ENCODE peak calls at places on chromosomes 16 and 17, in nine cellular contexts. One of them, this sample, is unnamed.

GRCh38 chr17:9886141-9886930 is 18.7 kb downstream of the RCVRN start:
- DNase-seq in T-helper 17 cell: no peak
- DNase-seq in NCI-H82: no peak
- DNase-seq in activated T-helper 1 cell treated with Interleukin-2 at 50 U/mL for 16 hours: no peak
- DNase-seq in HT-29: no peak
- DNase-seq in left kidney: no peak
- DNase-seq in brain pericyte: no peak
- DNase-seq in uterus: no peak
- DNase-seq in effector CD4-positive, alpha-beta T cell: no peak
- DNase-seq in this sample: no peak

GRCh38 chr16:85347213-85347591 is 234.9 kb upstream of the CIBAR2 start:
- DNase-seq in T-helper 17 cell: no peak
- DNase-seq in uterus: no peak
- DNase-seq in NCI-H82: peak; percentile 35
- DNase-seq in HT-29: peak; percentile 57
- DNase-seq in activated T-helper 1 cell treated with Interleukin-2 at 50 U/mL for 16 hours: no peak
- DNase-seq in brain pericyte: no peak
- DNase-seq in left kidney: peak; percentile 48
- DNase-seq in effector CD4-positive, alpha-beta T cell: no peak
- DNase-seq in this sample: peak; percentile 77

GRCh38 chr17:29108806-29109476 is 66.0 kb downstream of the PIPOX start:
- DNase-seq in HT-29: no peak
- DNase-seq in brain pericyte: no peak
- DNase-seq in T-helper 17 cell: no peak
- DNase-seq in NCI-H82: no peak
- DNase-seq in activated T-helper 1 cell treated with Interleukin-2 at 50 U/mL for 16 hours: no peak
- DNase-seq in effector CD4-positive, alpha-beta T cell: no peak
- DNase-seq in uterus: no peak
- DNase-seq in left kidney: no peak
- DNase-seq in this sample: no peak

GRCh38 chr17:80214878-80215210 is 5.3 kb downstream of the SGSH start:
- DNase-seq in uterus: no peak
- DNase-seq in brain pericyte: no peak
- DNase-seq in NCI-H82: no peak
- DNase-seq in effector CD4-positive, alpha-beta T cell: no peak
- DNase-seq in HT-29: no peak
- DNase-seq in left kidney: no peak
- DNase-seq in activated T-helper 1 cell treated with Interleukin-2 at 50 U/mL for 16 hours: no peak
- DNase-seq in T-helper 17 cell: no peak
- DNase-seq in this sample: no peak

GRCh38 chr17:27577884-27578717 is 52.9 kb upstream of the LGALS9 start:
- DNase-seq in uterus: peak; percentile 44
- DNase-seq in left kidney: no peak
- DNase-seq in effector CD4-positive, alpha-beta T cell: no peak
- DNase-seq in activated T-helper 1 cell treated with Interleukin-2 at 50 U/mL for 16 hours: no peak
- DNase-seq in NCI-H82: peak; percentile 77
- DNase-seq in HT-29: no peak
- DNase-seq in T-helper 17 cell: no peak
- DNase-seq in brain pericyte: no peak
- DNase-seq in this sample: no peak

GRCh38 chr16:86479419-86479818 is 30.9 kb upstream of the FOXF1 start:
- DNase-seq in activated T-helper 1 cell treated with Interleukin-2 at 50 U/mL for 16 hours: no peak
- DNase-seq in effector CD4-positive, alpha-beta T cell: no peak
- DNase-seq in NCI-H82: no peak
- DNase-seq in brain pericyte: no peak
- DNase-seq in left kidney: no peak
- DNase-seq in HT-29: no peak
- DNase-seq in uterus: no peak
- DNase-seq in T-helper 17 cell: no peak
- DNase-seq in this sample: no peak

GRCh38 chr16:86002178-86002577 is 103.2 kb downstream of the IRF8 start:
- DNase-seq in activated T-helper 1 cell treated with Interleukin-2 at 50 U/mL for 16 hours: no peak
- DNase-seq in uterus: no peak
- DNase-seq in NCI-H82: no peak
- DNase-seq in HT-29: no peak
- DNase-seq in T-helper 17 cell: no peak
- DNase-seq in left kidney: no peak
- DNase-seq in brain pericyte: no peak
- DNase-seq in effector CD4-positive, alpha-beta T cell: no peak
- DNase-seq in this sample: no peak

GRCh38 chr17:3038941-3039340 is 24.5 kb downstream of the OR1D5 start:
- DNase-seq in brain pericyte: no peak
- DNase-seq in NCI-H82: no peak
- DNase-seq in activated T-helper 1 cell treated with Interleukin-2 at 50 U/mL for 16 hours: no peak
- DNase-seq in left kidney: peak; percentile 77
- DNase-seq in HT-29: no peak
- DNase-seq in T-helper 17 cell: no peak
- DNase-seq in uterus: no peak
- DNase-seq in effector CD4-positive, alpha-beta T cell: no peak
- DNase-seq in this sample: no peak

GRCh38 chr16:50368410-50369132 is at the start of gene BRD7:
- DNase-seq in activated T-helper 1 cell treated with Interleukin-2 at 50 U/mL for 16 hours: peak; percentile 68
- DNase-seq in left kidney: peak; percentile 90
- DNase-seq in effector CD4-positive, alpha-beta T cell: peak; percentile 54
- DNase-seq in T-helper 17 cell: peak; percentile 75
- DNase-seq in brain pericyte: no peak
- DNase-seq in NCI-H82: peak; percentile 73
- DNase-seq in HT-29: peak; percentile 51
- DNase-seq in uterus: peak; percentile 80
- DNase-seq in this sample: peak; percentile 51

GRCh38 chr17:42843358-42843934 is 934 bp upstream of the AOC2 start:
- DNase-seq in HT-29: peak; percentile 80
- DNase-seq in NCI-H82: peak; percentile 71
- DNase-seq in left kidney: peak; percentile 82
- DNase-seq in effector CD4-positive, alpha-beta T cell: no peak
- DNase-seq in uterus: no peak
- DNase-seq in brain pericyte: no peak
- DNase-seq in activated T-helper 1 cell treated with Interleukin-2 at 50 U/mL for 16 hours: no peak
- DNase-seq in T-helper 17 cell: no peak
- DNase-seq in this sample: peak; percentile 46

GRCh38 chr17:40371261-40371929 is 6.9 kb upstream of the GJD3 start:
- DNase-seq in brain pericyte: no peak
- DNase-seq in effector CD4-positive, alpha-beta T cell: no peak
- DNase-seq in activated T-helper 1 cell treated with Interleukin-2 at 50 U/mL for 16 hours: no peak
- DNase-seq in T-helper 17 cell: no peak
- DNase-seq in uterus: no peak
- DNase-seq in NCI-H82: peak; percentile 69
- DNase-seq in HT-29: no peak
- DNase-seq in left kidney: no peak
- DNase-seq in this sample: no peak

GRCh38 chr17:8681175-8681949 is 50.8 kb upstream of the MYH10 start:
- DNase-seq in brain pericyte: peak; percentile 63
- DNase-seq in activated T-helper 1 cell treated with Interleukin-2 at 50 U/mL for 16 hours: no peak
- DNase-seq in uterus: peak; percentile 73
- DNase-seq in HT-29: no peak
- DNase-seq in left kidney: peak; percentile 63
- DNase-seq in effector CD4-positive, alpha-beta T cell: no peak
- DNase-seq in T-helper 17 cell: no peak
- DNase-seq in NCI-H82: no peak
- DNase-seq in this sample: no peak

GRCh38 chr16:1752853-1753252 is 18.5 kb downstream of the NME3 start:
- DNase-seq in T-helper 17 cell: no peak
- DNase-seq in left kidney: no peak
- DNase-seq in uterus: no peak
- DNase-seq in NCI-H82: no peak
- DNase-seq in HT-29: no peak
- DNase-seq in activated T-helper 1 cell treated with Interleukin-2 at 50 U/mL for 16 hours: no peak
- DNase-seq in effector CD4-positive, alpha-beta T cell: no peak
- DNase-seq in brain pericyte: no peak
- DNase-seq in this sample: no peak

GRCh38 chr16:73171901-73172619 is 124.1 kb upstream of the ZFHX3 start:
- DNase-seq in left kidney: peak; percentile 23
- DNase-seq in brain pericyte: no peak
- DNase-seq in NCI-H82: no peak
- DNase-seq in uterus: peak; percentile 28
- DNase-seq in activated T-helper 1 cell treated with Interleukin-2 at 50 U/mL for 16 hours: no peak
- DNase-seq in HT-29: no peak
- DNase-seq in effector CD4-positive, alpha-beta T cell: no peak
- DNase-seq in T-helper 17 cell: no peak
- DNase-seq in this sample: no peak

GRCh38 chr17:41792835-41793748 is 6.6 kb upstream of the JUP start:
- DNase-seq in activated T-helper 1 cell treated with Interleukin-2 at 50 U/mL for 16 hours: no peak
- DNase-seq in T-helper 17 cell: no peak
- DNase-seq in NCI-H82: no peak
- DNase-seq in brain pericyte: peak; percentile 41
- DNase-seq in HT-29: peak; percentile 96
- DNase-seq in left kidney: peak; percentile 90
- DNase-seq in uterus: peak; percentile 63
- DNase-seq in effector CD4-positive, alpha-beta T cell: no peak
- DNase-seq in this sample: no peak

GRCh38 chr16:86285938-86286921 is 224.1 kb upstream of the FOXF1 start:
- DNase-seq in effector CD4-positive, alpha-beta T cell: no peak
- DNase-seq in activated T-helper 1 cell treated with Interleukin-2 at 50 U/mL for 16 hours: no peak
- DNase-seq in T-helper 17 cell: no peak
- DNase-seq in uterus: no peak
- DNase-seq in brain pericyte: no peak
- DNase-seq in HT-29: no peak
- DNase-seq in left kidney: no peak
- DNase-seq in NCI-H82: no peak
- DNase-seq in this sample: no peak

GRCh38 chr17:42403150-42403549 is 14.9 kb upstream of the STAT3 start:
- DNase-seq in T-helper 17 cell: no peak
- DNase-seq in left kidney: peak; percentile 46
- DNase-seq in uterus: no peak
- DNase-seq in effector CD4-positive, alpha-beta T cell: peak; percentile 11
- DNase-seq in NCI-H82: peak; percentile 66
- DNase-seq in activated T-helper 1 cell treated with Interleukin-2 at 50 U/mL for 16 hours: peak; percentile 10
- DNase-seq in brain pericyte: no peak
- DNase-seq in HT-29: no peak
- DNase-seq in this sample: peak; percentile 71

GRCh38 chr17:19546289-19547065 is 12.8 kb downstream of the SLC47A1 start:
- DNase-seq in T-helper 17 cell: no peak
- DNase-seq in HT-29: peak; percentile 31
- DNase-seq in NCI-H82: peak; percentile 24
- DNase-seq in effector CD4-positive, alpha-beta T cell: no peak
- DNase-seq in left kidney: peak; percentile 27
- DNase-seq in uterus: no peak
- DNase-seq in activated T-helper 1 cell treated with Interleukin-2 at 50 U/mL for 16 hours: no peak
- DNase-seq in brain pericyte: no peak
- DNase-seq in this sample: peak; percentile 23

GRCh38 chr16:82657239-82657638 is 30.5 kb downstream of the CDH13 start:
- DNase-seq in activated T-helper 1 cell treated with Interleukin-2 at 50 U/mL for 16 hours: no peak
- DNase-seq in brain pericyte: no peak
- DNase-seq in NCI-H82: no peak
- DNase-seq in T-helper 17 cell: no peak
- DNase-seq in left kidney: no peak
- DNase-seq in effector CD4-positive, alpha-beta T cell: no peak
- DNase-seq in uterus: no peak
- DNase-seq in HT-29: no peak
- DNase-seq in this sample: no peak

GRCh38 chr17:40443988-40444899 is 994 bp downstream of the IGFBP4 start:
- DNase-seq in effector CD4-positive, alpha-beta T cell: no peak
- DNase-seq in left kidney: no peak
- DNase-seq in brain pericyte: no peak
- DNase-seq in HT-29: peak; percentile 38
- DNase-seq in NCI-H82: no peak
- DNase-seq in activated T-helper 1 cell treated with Interleukin-2 at 50 U/mL for 16 hours: no peak
- DNase-seq in uterus: peak; percentile 26
- DNase-seq in T-helper 17 cell: no peak
- DNase-seq in this sample: no peak

GRCh38 chr16:51343411-51343810 is 192.3 kb upstream of the SALL1 start:
- DNase-seq in effector CD4-positive, alpha-beta T cell: no peak
- DNase-seq in T-helper 17 cell: no peak
- DNase-seq in HT-29: no peak
- DNase-seq in activated T-helper 1 cell treated with Interleukin-2 at 50 U/mL for 16 hours: no peak
- DNase-seq in uterus: no peak
- DNase-seq in brain pericyte: no peak
- DNase-seq in NCI-H82: no peak
- DNase-seq in left kidney: no peak
- DNase-seq in this sample: no peak

GRCh38 chr17:38748329-38749221 is at the start of gene PCGF2:
- DNase-seq in left kidney: peak; percentile 98
- DNase-seq in NCI-H82: peak; percentile 99
- DNase-seq in T-helper 17 cell: no peak
- DNase-seq in brain pericyte: no peak
- DNase-seq in uterus: peak; percentile 94
- DNase-seq in effector CD4-positive, alpha-beta T cell: no peak
- DNase-seq in activated T-helper 1 cell treated with Interleukin-2 at 50 U/mL for 16 hours: no peak
- DNase-seq in HT-29: peak; percentile 92
- DNase-seq in this sample: peak; percentile 96

GRCh38 chr17:9021158-9021984 is at the start of gene NTN1:
- DNase-seq in effector CD4-positive, alpha-beta T cell: peak; percentile 28
- DNase-seq in activated T-helper 1 cell treated with Interleukin-2 at 50 U/mL for 16 hours: no peak
- DNase-seq in uterus: peak; percentile 55
- DNase-seq in left kidney: peak; percentile 83
- DNase-seq in HT-29: no peak
- DNase-seq in NCI-H82: peak; percentile 42
- DNase-seq in brain pericyte: no peak
- DNase-seq in T-helper 17 cell: peak; percentile 40
- DNase-seq in this sample: peak; percentile 64

GRCh38 chr17:9024497-9024896 is 3.2 kb downstream of the NTN1 start:
- DNase-seq in brain pericyte: no peak
- DNase-seq in uterus: no peak
- DNase-seq in left kidney: peak; percentile 46
- DNase-seq in NCI-H82: no peak
- DNase-seq in HT-29: no peak
- DNase-seq in activated T-helper 1 cell treated with Interleukin-2 at 50 U/mL for 16 hours: no peak
- DNase-seq in effector CD4-positive, alpha-beta T cell: no peak
- DNase-seq in T-helper 17 cell: no peak
- DNase-seq in this sample: peak; percentile 37

GRCh38 chr17:82107341-82107860 is 9.4 kb upstream of the FASN start:
- DNase-seq in left kidney: peak; percentile 58
- DNase-seq in NCI-H82: peak; percentile 40
- DNase-seq in activated T-helper 1 cell treated with Interleukin-2 at 50 U/mL for 16 hours: no peak
- DNase-seq in T-helper 17 cell: no peak
- DNase-seq in effector CD4-positive, alpha-beta T cell: no peak
- DNase-seq in uterus: peak; percentile 18
- DNase-seq in HT-29: peak; percentile 31
- DNase-seq in brain pericyte: no peak
- DNase-seq in this sample: no peak

GRCh38 chr16:73000020-73000906 is 47.7 kb downstream of the ZFHX3 start:
- DNase-seq in brain pericyte: no peak
- DNase-seq in HT-29: peak; percentile 39
- DNase-seq in effector CD4-positive, alpha-beta T cell: no peak
- DNase-seq in activated T-helper 1 cell treated with Interleukin-2 at 50 U/mL for 16 hours: no peak
- DNase-seq in uterus: no peak
- DNase-seq in T-helper 17 cell: no peak
- DNase-seq in NCI-H82: no peak
- DNase-seq in left kidney: no peak
- DNase-seq in this sample: no peak

GRCh38 chr17:1639549-1639948 is 6.0 kb downstream of the SCARF1 start:
- DNase-seq in uterus: no peak
- DNase-seq in NCI-H82: no peak
- DNase-seq in activated T-helper 1 cell treated with Interleukin-2 at 50 U/mL for 16 hours: no peak
- DNase-seq in brain pericyte: no peak
- DNase-seq in left kidney: peak; percentile 82
- DNase-seq in effector CD4-positive, alpha-beta T cell: no peak
- DNase-seq in T-helper 17 cell: no peak
- DNase-seq in HT-29: no peak
- DNase-seq in this sample: no peak

GRCh38 chr17:18920911-18921441 is 31.0 kb upstream of the SLC5A10 start:
- DNase-seq in activated T-helper 1 cell treated with Interleukin-2 at 50 U/mL for 16 hours: no peak
- DNase-seq in T-helper 17 cell: no peak
- DNase-seq in brain pericyte: no peak
- DNase-seq in left kidney: no peak
- DNase-seq in HT-29: no peak
- DNase-seq in NCI-H82: no peak
- DNase-seq in effector CD4-positive, alpha-beta T cell: no peak
- DNase-seq in uterus: no peak
- DNase-seq in this sample: no peak

GRCh38 chr16:59964232-59964924 is 1230.3 kb upstream of the GOT2 start:
- DNase-seq in brain pericyte: no peak
- DNase-seq in activated T-helper 1 cell treated with Interleukin-2 at 50 U/mL for 16 hours: no peak
- DNase-seq in left kidney: no peak
- DNase-seq in uterus: no peak
- DNase-seq in T-helper 17 cell: no peak
- DNase-seq in HT-29: no peak
- DNase-seq in effector CD4-positive, alpha-beta T cell: no peak
- DNase-seq in NCI-H82: no peak
- DNase-seq in this sample: no peak

GRCh38 chr16:75095204-75095621 is 21.4 kb downstream of the LDHD start:
- DNase-seq in left kidney: no peak
- DNase-seq in uterus: no peak
- DNase-seq in HT-29: no peak
- DNase-seq in T-helper 17 cell: no peak
- DNase-seq in brain pericyte: no peak
- DNase-seq in activated T-helper 1 cell treated with Interleukin-2 at 50 U/mL for 16 hours: no peak
- DNase-seq in NCI-H82: no peak
- DNase-seq in effector CD4-positive, alpha-beta T cell: no peak
- DNase-seq in this sample: no peak

GRCh38 chr17:68302666-68303065 is 11.4 kb downstream of the ARSG start:
- DNase-seq in brain pericyte: no peak
- DNase-seq in uterus: no peak
- DNase-seq in effector CD4-positive, alpha-beta T cell: no peak
- DNase-seq in left kidney: no peak
- DNase-seq in NCI-H82: peak; percentile 9
- DNase-seq in T-helper 17 cell: no peak
- DNase-seq in HT-29: no peak
- DNase-seq in activated T-helper 1 cell treated with Interleukin-2 at 50 U/mL for 16 hours: no peak
- DNase-seq in this sample: no peak

This sample was measured in WTC11.